ENCODE peak calls at places on chromosome 16, in eight cellular contexts. I, Q, D, U, F, L, O and W are unnamed samples.

GRCh38 chr16:86924537-86924936 is 346.2 kb downstream of the FOXL1 start:
- DNase-seq in L (no peak), D (no peak), U (peak; percentile 98), Q (no peak), I (peak; percentile 91), F (no peak), O (no peak), W (no peak)

GRCh38 chr16:79097781-79098180 is 502.8 kb downstream of the MAF start:
- DNase-seq in F (no peak), Q (no peak), L (no peak), I (no peak), U (no peak), D (no peak), O (no peak), W (no peak)

GRCh38 chr16:21104124-21104860 is 46.4 kb downstream of the DNAH3 start:
- DNase-seq in O (no peak), U (peak; percentile 90), I (peak; percentile 44), F (no peak), Q (peak; percentile 39), L (no peak), D (no peak), W (no peak)

GRCh38 chr16:85256190-85256739 is 144.0 kb upstream of the CIBAR2 start:
- DNase-seq in L (no peak), D (no peak), Q (no peak), F (no peak), U (no peak), O (no peak), I (no peak), W (no peak)

GRCh38 chr16:84360170-84360569 is 8.2 kb upstream of the ATP2C2 start:
- DNase-seq in Q (no peak), O (no peak), F (no peak), I (no peak), U (peak; percentile 60), D (no peak), L (no peak), W (no peak)

GRCh38 chr16:85767569-85767968 is 16.7 kb upstream of the C16orf74 start:
- DNase-seq in Q (no peak), O (no peak), U (peak; percentile 86), L (no peak), D (no peak), F (no peak), I (peak; percentile 82), W (no peak)

GRCh38 chr16:67669499-67670101 is 3.0 kb downstream of the C16orf86 start:
- DNase-seq in U (no peak), L (no peak), D (no peak), Q (no peak), O (no peak), F (no peak), I (no peak), W (no peak)

GRCh38 chr16:82735176-82735575 is 108.4 kb downstream of the CDH13 start:
- DNase-seq in F (no peak), O (no peak), L (no peak), U (peak; percentile 13), D (no peak), I (no peak), Q (no peak), W (no peak)

GRCh38 chr16:85347213-85347591 is 234.9 kb upstream of the CIBAR2 start:
- DNase-seq in I (no peak), Q (no peak), L (no peak), U (no peak), F (no peak), O (no peak), D (peak; percentile 52), W (no peak)

GRCh38 chr16:78654929-78655328 is 555.5 kb downstream of the WWOX start:
- DNase-seq in L (no peak), O (no peak), I (no peak), Q (no peak), F (no peak), D (no peak), U (no peak), W (no peak)

DNA sequence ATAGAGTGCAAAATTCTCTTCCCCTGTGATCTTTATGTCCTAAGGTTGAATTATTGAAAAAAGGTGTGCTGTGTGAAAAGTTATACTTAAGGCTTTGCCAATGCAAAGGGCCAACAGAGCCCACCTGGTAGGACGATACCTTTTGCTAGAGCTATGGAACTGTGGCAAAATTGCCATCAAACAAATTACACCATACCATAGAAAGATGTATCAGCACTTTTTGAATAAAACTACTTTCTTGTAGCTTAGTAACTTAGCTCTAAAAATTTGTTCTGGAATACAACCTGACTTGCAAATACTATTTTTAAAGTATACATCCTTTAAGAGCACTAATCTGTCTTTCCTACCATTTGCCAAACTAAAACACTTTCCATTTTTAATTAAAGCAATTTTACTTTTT is 147.2 kb upstream of the ERCC4 start:
- DNase-seq in L (no peak), Q (no peak), O (no peak), U (no peak), I (no peak), D (no peak), F (no peak), W (no peak)
- TF ChIP-seq CTCF in L (no peak), Q (no peak), O (no peak), U (no peak), I (no peak), D (no peak), F (no peak), W (no peak)

DNA sequence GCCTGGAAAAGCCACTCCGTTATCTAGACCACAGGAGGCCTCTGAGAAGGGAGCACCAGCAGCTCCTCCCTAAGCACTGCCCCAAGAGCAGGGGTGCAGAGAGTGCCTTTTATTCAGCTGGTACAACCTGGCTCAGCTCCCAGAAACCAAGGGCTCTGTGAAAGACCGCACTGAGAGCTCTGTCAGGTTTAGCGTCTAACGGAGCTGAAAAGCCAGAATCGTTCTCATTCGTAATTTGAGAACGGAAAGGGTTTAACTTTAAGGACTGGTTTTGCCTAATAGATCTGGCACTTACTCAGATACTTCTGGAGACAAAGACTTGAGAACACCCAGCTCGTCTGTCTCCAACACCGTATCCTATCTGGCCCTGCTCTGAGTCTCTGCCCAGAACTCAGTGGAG is 13.5 kb downstream of the MPG start:
- DNase-seq in Q (no peak), O (no peak), F (no peak), D (no peak), U (no peak), L (no peak), I (peak; percentile 52), W (no peak)
- TF ChIP-seq CTCF in Q (no peak), O (no peak), F (no peak), D (no peak), U (no peak), L (no peak), I (no peak), W (no peak)

GRCh38 chr16:90027611-90028010 is 8.4 kb upstream of the DBNDD1 start:
- DNase-seq in U (no peak), L (no peak), I (no peak), D (no peak), O (no peak), F (no peak), Q (no peak), W (no peak)

GRCh38 chr16:90022209-90023077 is 3.2 kb upstream of the DBNDD1 start:
- DNase-seq in L (peak; percentile 95), Q (peak; percentile 96), U (peak; percentile 82), D (no peak), I (peak; percentile 84), O (no peak), F (peak; percentile 63), W (no peak)

GRCh38 chr16:90023078-90023447 is 3.8 kb upstream of the DBNDD1 start:
- DNase-seq in Q (no peak), U (no peak), L (no peak), O (no peak), D (no peak), F (no peak), I (no peak), W (no peak)

GRCh38 chr16:90028985-90029384 is 9.7 kb upstream of the DBNDD1 start:
- DNase-seq in O (no peak), U (no peak), D (no peak), Q (no peak), F (no peak), L (no peak), I (no peak), W (no peak)

GRCh38 chr16:90026135-90026534 is 6.9 kb upstream of the DBNDD1 start:
- DNase-seq in L (peak; percentile 47), U (no peak), F (no peak), Q (no peak), O (no peak), D (no peak), I (no peak), W (no peak)
- TF ChIP-seq CTCF in L (peak; percentile 25), U (no peak), F (no peak), Q (no peak), O (no peak), D (no peak), I (no peak), W (no peak)

DNA sequence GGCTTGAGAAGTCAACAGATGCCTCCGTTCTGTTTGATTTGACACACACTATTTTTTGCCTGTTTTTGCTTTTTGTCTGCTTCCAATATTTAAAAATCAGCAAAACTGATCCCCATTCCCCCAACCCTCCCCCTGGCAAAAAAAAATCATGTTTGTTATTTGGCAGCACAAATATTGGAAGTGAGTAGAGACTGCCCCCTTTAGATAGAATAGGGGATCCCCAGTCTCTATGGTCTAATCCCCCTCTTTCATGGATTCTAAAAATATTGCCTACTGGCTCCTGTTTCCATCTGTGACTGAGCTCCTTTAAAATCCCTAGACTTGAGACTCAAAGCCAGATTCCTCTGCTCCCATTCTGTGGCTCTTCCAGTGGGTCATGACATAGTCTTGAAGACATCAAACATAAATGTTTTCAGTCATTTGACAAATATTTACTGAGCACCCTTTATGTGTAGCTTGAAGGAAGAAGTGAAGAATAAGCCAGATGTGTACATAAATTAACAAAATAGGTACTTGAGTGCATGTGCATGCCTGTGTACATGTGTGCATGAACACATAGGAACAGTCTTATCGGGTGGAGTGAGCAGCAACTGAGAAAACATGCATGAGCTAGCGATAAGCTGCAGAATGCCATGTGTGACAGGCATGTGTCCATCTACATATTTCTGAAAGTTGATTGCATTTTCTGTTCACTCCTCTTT is 101.2 kb downstream of the SALL1 start:
- DNase-seq in L (no peak), U (no peak), O (no peak), D (no peak), F (no peak), I (no peak), Q (no peak), W (no peak)
- TF ChIP-seq CTCF in L (no peak), U (no peak), O (no peak), D (peak; percentile 30), F (no peak), I (no peak), Q (no peak), W (no peak)

GRCh38 chr16:50548659-50549560 is 714 bp downstream of the NKD1 start:
- DNase-seq in F (peak; percentile 7), U (peak; percentile 3), I (no peak), L (no peak), O (no peak), Q (peak; percentile 46), D (peak; percentile 16), W (no peak)

GRCh38 chr16:50547944-50548658 is at the start of gene NKD1:
- DNase-seq in D (peak; percentile 63), U (peak; percentile 34), Q (peak; percentile 80), L (peak; percentile 76), O (no peak), I (peak; percentile 11), F (peak; percentile 63), W (peak; percentile 73)

GRCh38 chr16:50549561-50549915 is 1.3 kb downstream of the NKD1 start:
- DNase-seq in D (no peak), Q (no peak), U (no peak), I (no peak), L (no peak), O (no peak), F (no peak), W (no peak)

GRCh38 chr16:50546125-50546524 is 2.1 kb upstream of the NKD1 start:
- DNase-seq in O (no peak), Q (no peak), L (no peak), I (no peak), U (no peak), D (no peak), F (no peak), W (no peak)

GRCh38 chr16:50547340-50547865 is 793 bp upstream of the NKD1 start:
- DNase-seq in I (no peak), L (peak; percentile 76), Q (peak; percentile 53), O (no peak), D (peak; percentile 72), U (peak; percentile 4), F (peak; percentile 77), W (peak; percentile 45)
- TF ChIP-seq CTCF in I (no peak), L (peak; percentile 60), Q (no peak), O (peak; percentile 22), D (peak; percentile 55), U (peak; percentile 7), F (no peak), W (peak; percentile 51)